ENCODE peak calls at places on chromosomes 4 and X, in seven cellular contexts. T, N, A, W, M, S and X are unnamed samples.

GRCh38 chrX:101057095-101057714 is 5.3 kb upstream of the TRMT2B start:
- DNase-seq in T (no peak), N (peak), A (no peak), W (no peak), M (no peak), S (peak), X (no peak)

GRCh38 chr4:120842046-120842445 is 80.5 kb downstream of the PRDM5 start:
- DNase-seq in T (no peak), N (no peak), A (no peak), W (no peak), M (no peak), S (no peak), X (no peak)

GRCh38 chr4:89316931-89317366 is 9.3 kb upstream of the GPRIN3 start:
- DNase-seq in T (no peak), N (peak), A (no peak), W (no peak), M (no peak), S (no peak), X (no peak)

GRCh38 chrX:101986571-101986970 is 54.7 kb upstream of the ZMAT1 start:
- DNase-seq in T (no peak), N (peak), A (no peak), W (no peak), M (no peak), S (no peak), X (no peak)

GRCh38 chr4:103054030-103054429 is 22.5 kb downstream of the SLC9B2 start:
- DNase-seq in T (no peak), N (no peak), A (no peak), W (no peak), M (no peak), S (no peak), X (no peak)

GRCh38 chrX:102712216-102712966 is at the start of gene GPRASP2:
- DNase-seq in T (no peak), N (no peak), A (peak), W (peak), M (no peak), S (peak), X (peak)

GRCh38 chr4:7654550-7655266 is 220.0 kb upstream of the PSAPL1 start:
- DNase-seq in T (no peak), N (no peak), A (no peak), W (no peak), M (no peak), S (no peak), X (peak)

GRCh38 chr4:67483868-67484602 is 61.3 kb downstream of the CENPC start:
- DNase-seq in T (no peak), N (no peak), A (no peak), W (no peak), M (no peak), S (no peak), X (peak)

GRCh38 chrX:47523297-47523696 is 37.7 kb upstream of the ARAF start:
- DNase-seq in T (peak), N (no peak), A (peak), W (peak), M (peak), S (peak), X (peak)

GRCh38 chrX:27815209-27815608 is 7.4 kb downstream of the MAGEB10 start:
- DNase-seq in T (no peak), N (no peak), A (no peak), W (no peak), M (no peak), S (no peak), X (no peak)

GRCh38 chr4:12723849-12724447 is 760.2 kb downstream of the RAB28 start:
- DNase-seq in T (no peak), N (no peak), A (no peak), W (no peak), M (no peak), S (no peak), X (no peak)

GRCh38 chr4:2546286-2546823 is 9.9 kb downstream of the FAM193A start:
- DNase-seq in T (no peak), N (no peak), A (no peak), W (no peak), M (no peak), S (no peak), X (no peak)

GRCh38 chrX:69285401-69285871 is 120.2 kb upstream of the PJA1 start:
- DNase-seq in T (no peak), N (no peak), A (no peak), W (no peak), M (no peak), S (peak), X (no peak)

GRCh38 chrX:115266300-115266699 is 23.2 kb upstream of the LUZP4 start:
- DNase-seq in T (no peak), N (no peak), A (no peak), W (no peak), M (no peak), S (no peak), X (no peak)

GRCh38 chrX:125620715-125621587 is 301.3 kb downstream of the TEX13C start:
- DNase-seq in T (no peak), N (no peak), A (no peak), W (no peak), M (no peak), S (no peak), X (no peak)

GRCh38 chrX:19285857-19286256 is 57.9 kb upstream of the PDHA1 start:
- DNase-seq in T (no peak), N (no peak), A (no peak), W (no peak), M (no peak), S (no peak), X (no peak)